ENCODE peak calls at places on chromosomes 12 and 14, in four cellular contexts. Z is WTC11, S is HepG2, W is K562. F is an unnamed sample.

GRCh38 chr14:82724296-82724695 is 1190.6 kb upstream of the SEL1L start:
- DNase-seq in W (no peak), S (no peak), Z (no peak), F (no peak)

GRCh38 chr12:119672194-119672593 is 4.3 kb downstream of the PRKAB1 start:
- DNase-seq in W (peak), Z (no peak), S (no peak), F (no peak)

GRCh38 chr14:75521415-75522199 is 662 bp upstream of the BATF start:
- DNase-seq in W (no peak), Z (no peak), S (peak), F (no peak)

GRCh38 chr12:123559468-123559867 is 24.9 kb upstream of the TMED2 start:
- DNase-seq in S (no peak), W (no peak), Z (no peak), F (no peak)

GRCh38 chr14:91220581-91221000 is 23.9 kb downstream of the GPR68 start:
- DNase-seq in S (no peak), W (no peak), Z (no peak), F (no peak)

GRCh38 chr14:30551460-30551859 is 7.5 kb upstream of the G2E3 start:
- DNase-seq in S (peak), W (no peak), Z (no peak), F (no peak)

GRCh38 chr12:40225984-40226602 is 1.3 kb downstream of the LRRK2 start:
- DNase-seq in Z (no peak), S (no peak), W (no peak), F (no peak)

GRCh38 chr12:52713960-52714886 is 10.9 kb upstream of the KRT77 start:
- DNase-seq in S (no peak), Z (peak), W (no peak), F (peak)

GRCh38 chr12:111624540-111624939 is 25.4 kb upstream of the ATXN2 start:
- DNase-seq in Z (no peak), S (no peak), W (peak), F (no peak)

GRCh38 chr12:3132636-3133409 is 55.6 kb downstream of the TSPAN9 start:
- DNase-seq in W (no peak), Z (peak), S (no peak), F (no peak)

GRCh38 chr14:32201196-32201815 is 539 bp upstream of the RNU6-7 start:
- DNase-seq in Z (peak), W (peak), S (peak), F (peak)

GRCh38 chr12:18320036-18320617 is 58.8 kb downstream of the PIK3C2G start:
- DNase-seq in Z (peak), S (peak), W (peak), F (peak)

GRCh38 chr12:131893605-131894312 is 663 bp upstream of the ULK1 start:
- DNase-seq in S (no peak), W (no peak), Z (no peak), F (no peak)

GRCh38 chr14:68807148-68807600 is 14.3 kb upstream of the ZFP36L1 start:
- DNase-seq in W (peak), S (peak), Z (no peak), F (peak)

GRCh38 chr14:33932526-33933292 is 18.2 kb downstream of the EGLN3 start:
- DNase-seq in S (no peak), W (no peak), Z (no peak), F (no peak)

GRCh38 chr14:83255015-83255726 is 1721.5 kb upstream of the SEL1L start:
- DNase-seq in S (no peak), Z (no peak), W (no peak), F (no peak)

GRCh38 chr12:68824131-68824530 is 16.2 kb downstream of the MDM2 start:
- DNase-seq in S (no peak), W (no peak), Z (no peak), F (no peak)

GRCh38 chr12:94266796-94267529 is 118.6 kb downstream of the PLXNC1 start:
- DNase-seq in W (no peak), S (no peak), Z (no peak), F (no peak)

GRCh38 chr12:123094349-123095073 is 56.4 kb downstream of the PITPNM2 start:
- DNase-seq in Z (no peak), W (peak), S (peak), F (peak)

GRCh38 chr12:97595423-97595822 is 132.8 kb downstream of the RMST start:
- DNase-seq in W (no peak), Z (no peak), S (peak), F (no peak)

GRCh38 chr12:115060477-115061168 is 376.6 kb upstream of the TBX3 start:
- DNase-seq in W (no peak), Z (no peak), S (no peak), F (no peak)

GRCh38 chr12:123071401-123072304 is 79.2 kb downstream of the PITPNM2 start:
- DNase-seq in W (no peak), S (no peak), Z (no peak), F (no peak)

GRCh38 chr12:120925740-120926563 is 21.8 kb upstream of the SPPL3 start:
- DNase-seq in Z (peak), S (no peak), W (no peak), F (no peak)

GRCh38 chr12:67811437-67812361 is 163.2 kb downstream of the DYRK2 start:
- DNase-seq in S (no peak), W (no peak), Z (no peak), F (no peak)

GRCh38 chr14:34029921-34030334 is 79.1 kb upstream of the EGLN3 start:
- DNase-seq in W (peak), S (no peak), Z (peak), F (no peak)

GRCh38 chr12:25723921-25724491 is 170.9 kb upstream of the LMNTD1 start:
- DNase-seq in W (no peak), S (no peak), Z (no peak), F (no peak)

GRCh38 chr12:101051901-101052550 is 158.0 kb downstream of the SLC5A8 start:
- DNase-seq in W (no peak), Z (no peak), S (peak), F (peak)

GRCh38 chr14:61406670-61407069 is 85.3 kb downstream of the PRKCH start:
- DNase-seq in S (no peak), W (no peak), Z (no peak), F (no peak)

GRCh38 chr14:24310666-24311604 is at the start of gene LTB4R:
- DNase-seq in Z (peak), S (no peak), W (no peak), F (no peak)

GRCh38 chr12:132056959-132057358 is 87.2 kb downstream of the DDX51 start:
- DNase-seq in S (no peak), W (no peak), Z (no peak), F (no peak)

GRCh38 chr12:79886917-79887519 is 47.9 kb downstream of the PPP1R12A start:
- DNase-seq in W (peak), Z (no peak), S (peak), F (no peak)

GRCh38 chr14:54881761-54882401 is 20.7 kb downstream of the GCH1 start:
- DNase-seq in S (no peak), W (no peak), Z (no peak), F (no peak)

GRCh38 chr12:54294152-54294913 is 6.5 kb downstream of the NFE2 start:
- DNase-seq in W (peak), S (peak), Z (peak), F (peak)
- TF ChIP-seq NR3C1 in W (no peak), S (no peak), Z (no peak), F (no peak)

GRCh38 chr12:66409195-66409871 is 107.0 kb downstream of the HELB start:
- DNase-seq in S (peak), Z (peak), W (peak), F (peak)

GRCh38 chr12:66398931-66399625 is 96.8 kb downstream of the HELB start:
- DNase-seq in Z (no peak), S (no peak), W (no peak), F (no peak)

GRCh38 chr12:66405395-66405794 is 103.1 kb downstream of the HELB start:
- DNase-seq in S (no peak), Z (no peak), W (no peak), F (no peak)

GRCh38 chr12:66399626-66399931 is 97.3 kb downstream of the HELB start:
- DNase-seq in W (no peak), S (no peak), Z (no peak), F (no peak)

DNA sequence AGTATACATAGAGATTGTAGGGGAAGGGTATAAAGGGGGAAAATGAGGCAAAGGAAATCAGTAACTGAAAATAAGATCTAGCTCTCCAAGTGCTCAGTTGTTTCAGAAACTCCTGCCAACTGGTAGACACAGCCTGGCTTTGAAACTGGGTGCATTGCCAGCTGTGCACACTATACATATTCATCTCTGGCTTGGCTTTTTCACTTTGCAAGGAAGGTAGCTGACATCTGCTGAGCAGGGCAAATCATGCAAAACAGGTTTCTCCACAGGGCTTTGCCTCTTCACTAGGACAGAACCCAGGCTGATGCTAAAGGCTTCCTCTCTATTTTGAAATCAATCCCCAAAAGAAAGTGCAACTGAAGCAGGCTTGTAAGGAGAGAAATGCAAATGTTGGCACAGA is 101.5 kb downstream of the HELB start:
- DNase-seq in Z (no peak), W (no peak), S (no peak), F (no peak)
- TF ChIP-seq CTCF in Z (no peak), W (no peak), S (no peak), F (no peak)

DNA sequence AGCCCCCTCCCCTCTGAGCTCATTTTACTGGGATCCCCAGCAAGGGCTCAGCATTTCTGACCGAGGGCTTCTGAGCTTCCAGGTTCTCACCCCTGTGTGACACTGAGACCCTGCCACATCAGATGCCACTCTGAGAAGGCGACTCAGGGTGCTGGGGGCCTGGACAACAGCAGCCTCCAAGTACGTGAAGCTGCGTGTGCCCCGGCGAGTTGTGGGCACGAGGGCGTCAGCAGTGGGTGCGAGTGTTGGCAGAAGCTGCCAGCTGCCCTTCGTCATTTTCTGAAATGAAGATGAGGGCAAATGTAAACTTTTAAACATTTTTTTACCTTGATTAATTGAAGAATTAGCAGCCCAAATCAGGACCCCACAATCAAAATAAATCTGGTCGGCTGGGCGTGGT is 32.7 kb upstream of the TEX22 start:
- DNase-seq in W (no peak), S (no peak), Z (no peak), F (no peak)
- TF ChIP-seq NR3C1 in W (no peak), S (no peak), Z (no peak), F (no peak)

GRCh38 chr14:49550284-49551184 is 35.6 kb downstream of the RPS29 start:
- DNase-seq in S (peak), W (no peak), Z (no peak), F (peak)
- TF ChIP-seq CTCF in S (peak), W (peak), Z (no peak), F (peak)

GRCh38 chr12:63083046-63083445 is 68.0 kb downstream of the AVPR1A start:
- DNase-seq in Z (no peak), S (peak), W (no peak), F (no peak)

GRCh38 chr12:63085120-63085519 is 65.9 kb downstream of the AVPR1A start:
- DNase-seq in S (no peak), W (no peak), Z (no peak), F (no peak)

GRCh38 chr12:63079791-63080395 is 71.1 kb downstream of the AVPR1A start:
- DNase-seq in Z (no peak), S (no peak), W (no peak), F (no peak)

GRCh38 chr12:63086149-63086915 is 64.7 kb downstream of the AVPR1A start:
- DNase-seq in S (no peak), W (no peak), Z (no peak), F (no peak)

DNA sequence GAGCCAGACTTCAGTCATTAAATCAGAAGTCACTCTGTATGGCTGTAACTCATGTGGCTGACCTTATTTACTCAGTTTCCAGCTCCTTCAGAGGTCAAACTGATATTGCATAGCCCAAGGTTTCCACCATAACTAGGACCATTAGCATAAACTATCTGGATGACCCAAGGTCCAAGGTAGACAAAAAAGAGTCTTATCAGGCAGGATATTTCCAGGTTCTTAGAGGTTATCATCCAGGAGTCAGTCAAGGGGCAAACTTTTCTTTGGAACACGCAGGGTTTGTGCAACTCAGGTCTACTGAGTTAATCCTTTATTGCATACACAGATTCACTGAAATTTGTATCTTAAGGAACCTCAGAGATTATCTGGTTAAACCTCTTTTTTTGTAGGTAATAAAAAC is 66.5 kb downstream of the AVPR1A start:
- DNase-seq in Z (no peak), S (no peak), W (no peak), F (no peak)
- TF ChIP-seq NR3C1 in Z (no peak), S (no peak), W (no peak), F (no peak)

GRCh38 chr14:63993992-63994391 is 141.2 kb downstream of the SYNE2 start:
- DNase-seq in S (no peak), W (no peak), Z (no peak), F (no peak)
- TF ChIP-seq CTCF in S (no peak), W (no peak), Z (no peak), F (peak)